ENCODE peak calls at places on chromosomes 16 and 17, in eight cellular contexts. I is stimulated activated CD4-positive, alpha-beta T cell treated with anti-CD3 and anti-CD28 coated beads, Interleukin-15, amount 100 ng/mL, for 48 hours; A is hepatocyte; F is aorta; K is activated T-helper 1 cell treated with anti-CD3 and anti-CD28 coated beads, Interleukin-2, amount 50 U/mL, for 16 hours; V is ovary; O is stimulated activated CD8-positive, alpha-beta memory T cell treated with anti-CD3 and anti-CD28 coated beads, Interleukin-4, amount 100 ng/mL, for 24 hours; Q is activated T-cell treated with anti-CD3 and anti-CD28 coated beads for 24 hours. T is an unnamed sample.
A peak's percentile ranks its signal among the peaks of the same experiment; 100 is the strongest.

GRCh38 chr17:61057257-61057656 is 342.4 kb upstream of the TBX2 start:
- DNase-seq in I (no peak), A (no peak), F (no peak), K (no peak), V (no peak), O (no peak), Q (no peak), T (no peak)

GRCh38 chr16:20308801-20309590 is 18.3 kb downstream of the GP2 start:
- DNase-seq in I (no peak), A (no peak), F (no peak), K (no peak), V (no peak), O (no peak), Q (no peak), T (no peak)

GRCh38 chr17:4583796-4584124 is 569 bp upstream of the SMTNL2 start:
- DNase-seq in I (no peak), A (peak; percentile 86), F (no peak), K (no peak), V (peak; percentile 65), O (no peak), Q (no peak), T (peak; percentile 83)

GRCh38 chr16:2236362-2237075 is at the start of gene DNASE1L2:
- DNase-seq in I (no peak), A (peak; percentile 59), F (peak; percentile 65), K (no peak), V (no peak), O (no peak), Q (no peak), T (no peak)

GRCh38 chr17:9080983-9081382 is 59.7 kb downstream of the NTN1 start:
- DNase-seq in I (no peak), A (no peak), F (no peak), K (no peak), V (no peak), O (no peak), Q (no peak), T (no peak)

GRCh38 chr16:62208934-62209333 is 172.7 kb upstream of the CDH8 start:
- DNase-seq in I (no peak), A (no peak), F (no peak), K (no peak), V (no peak), O (no peak), Q (no peak), T (no peak)

GRCh38 chr17:2237521-2237921 is 66.1 kb downstream of the SMG6 start:
- DNase-seq in I (no peak), A (no peak), F (peak; percentile 67), K (no peak), V (peak; percentile 81), O (no peak), Q (no peak), T (no peak)

GRCh38 chr17:4101127-4101798 is 41.6 kb downstream of the ZZEF1 start:
- DNase-seq in I (no peak), A (peak; percentile 53), F (no peak), K (no peak), V (no peak), O (no peak), Q (no peak), T (no peak)

GRCh38 chr17:14302421-14303099 is 1.7 kb downstream of the HS3ST3B1 start:
- DNase-seq in I (peak; percentile 63), A (peak; percentile 95), F (peak; percentile 87), K (peak; percentile 78), V (peak; percentile 80), O (peak; percentile 75), Q (peak; percentile 77), T (no peak)

GRCh38 chr17:561118-561517 is 153.5 kb downstream of the VPS53 start:
- DNase-seq in I (peak; percentile 42), A (no peak), F (no peak), K (no peak), V (no peak), O (no peak), Q (no peak), T (no peak)

GRCh38 chr16:6157806-6158205 is 1060.2 kb upstream of the EEF2KMT start:
- DNase-seq in I (no peak), A (no peak), F (no peak), K (no peak), V (no peak), O (no peak), Q (no peak), T (no peak)

GRCh38 chr17:66946251-66946650 is 18.3 kb upstream of the CACNG4 start:
- DNase-seq in I (no peak), A (no peak), F (no peak), K (no peak), V (no peak), O (no peak), Q (no peak), T (no peak)

T was measured in NCI-H1694 treated with DMSO at 0.1 percent for 48 hours.